ENCODE peak calls at places on chromosomes 7 and 10, in ten cellular contexts. One of them, this sample, is unnamed.

GRCh38 chr7:55657654-55658053 is 85.4 kb upstream of the VOPP1 start:
- DNase-seq in activated CD4-positive, alpha-beta memory T cell treated with anti-CD3 and anti-CD28 coated beads for 36 hours: no peak
- DNase-seq in EH: no peak
- DNase-seq in activated CD8-positive, alpha-beta memory T cell treated with anti-CD3 and anti-CD28 coated beads, Interleukin-2, amount 50 U/mL, for 4 hours: no peak
- DNase-seq in NCI-H1105: no peak
- DNase-seq in upper lobe of right lung: no peak
- DNase-seq in GM04503: no peak
- DNase-seq in posterior vena cava: no peak
- DNase-seq in iris pigment epithelial cell: no peak
- DNase-seq in germinal center: no peak
- DNase-seq in this sample: no peak

GRCh38 chr7:80843018-80843671 is 75.7 kb downstream of the SEMA3C start:
- DNase-seq in activated CD4-positive, alpha-beta memory T cell treated with anti-CD3 and anti-CD28 coated beads for 36 hours: no peak
- DNase-seq in EH: no peak
- DNase-seq in activated CD8-positive, alpha-beta memory T cell treated with anti-CD3 and anti-CD28 coated beads, Interleukin-2, amount 50 U/mL, for 4 hours: no peak
- DNase-seq in NCI-H1105: peak; percentile 75
- DNase-seq in upper lobe of right lung: no peak
- DNase-seq in GM04503: no peak
- DNase-seq in posterior vena cava: no peak
- DNase-seq in iris pigment epithelial cell: no peak
- DNase-seq in germinal center: no peak
- DNase-seq in this sample: no peak

GRCh38 chr10:14386202-14386593 is 55.5 kb upstream of the FRMD4A start:
- DNase-seq in activated CD4-positive, alpha-beta memory T cell treated with anti-CD3 and anti-CD28 coated beads for 36 hours: peak; percentile 73
- DNase-seq in EH: peak; percentile 97
- DNase-seq in activated CD8-positive, alpha-beta memory T cell treated with anti-CD3 and anti-CD28 coated beads, Interleukin-2, amount 50 U/mL, for 4 hours: no peak
- DNase-seq in NCI-H1105: no peak
- DNase-seq in upper lobe of right lung: no peak
- DNase-seq in GM04503: peak; percentile 92
- DNase-seq in posterior vena cava: no peak
- DNase-seq in iris pigment epithelial cell: peak; percentile 92
- DNase-seq in germinal center: no peak
- DNase-seq in this sample: peak; percentile 78

GRCh38 chr10:51960494-51960895 is 261.1 kb upstream of the CSTF2T start:
- DNase-seq in activated CD4-positive, alpha-beta memory T cell treated with anti-CD3 and anti-CD28 coated beads for 36 hours: no peak
- DNase-seq in EH: peak; percentile 61
- DNase-seq in activated CD8-positive, alpha-beta memory T cell treated with anti-CD3 and anti-CD28 coated beads, Interleukin-2, amount 50 U/mL, for 4 hours: no peak
- DNase-seq in NCI-H1105: no peak
- DNase-seq in upper lobe of right lung: no peak
- DNase-seq in GM04503: peak; percentile 52
- DNase-seq in posterior vena cava: no peak
- DNase-seq in iris pigment epithelial cell: peak; percentile 37
- DNase-seq in germinal center: peak; percentile 16
- DNase-seq in this sample: peak; percentile 56

GRCh38 chr7:77811895-77812685 is 13.5 kb downstream of the PHTF2 start:
- DNase-seq in activated CD4-positive, alpha-beta memory T cell treated with anti-CD3 and anti-CD28 coated beads for 36 hours: no peak
- DNase-seq in EH: peak; percentile 91
- DNase-seq in activated CD8-positive, alpha-beta memory T cell treated with anti-CD3 and anti-CD28 coated beads, Interleukin-2, amount 50 U/mL, for 4 hours: no peak
- DNase-seq in NCI-H1105: no peak
- DNase-seq in upper lobe of right lung: no peak
- DNase-seq in GM04503: peak; percentile 50
- DNase-seq in posterior vena cava: no peak
- DNase-seq in iris pigment epithelial cell: peak; percentile 83
- DNase-seq in germinal center: no peak
- DNase-seq in this sample: peak; percentile 88

GRCh38 chr7:129327076-129327475 is 102.2 kb downstream of the AHCYL2 start:
- DNase-seq in activated CD4-positive, alpha-beta memory T cell treated with anti-CD3 and anti-CD28 coated beads for 36 hours: no peak
- DNase-seq in EH: no peak
- DNase-seq in activated CD8-positive, alpha-beta memory T cell treated with anti-CD3 and anti-CD28 coated beads, Interleukin-2, amount 50 U/mL, for 4 hours: no peak
- DNase-seq in NCI-H1105: no peak
- DNase-seq in upper lobe of right lung: no peak
- DNase-seq in GM04503: no peak
- DNase-seq in posterior vena cava: no peak
- DNase-seq in iris pigment epithelial cell: no peak
- DNase-seq in germinal center: no peak
- DNase-seq in this sample: no peak

GRCh38 chr10:85061401-85061800 is 733.0 kb downstream of the CCSER2 start:
- DNase-seq in activated CD4-positive, alpha-beta memory T cell treated with anti-CD3 and anti-CD28 coated beads for 36 hours: no peak
- DNase-seq in EH: no peak
- DNase-seq in activated CD8-positive, alpha-beta memory T cell treated with anti-CD3 and anti-CD28 coated beads, Interleukin-2, amount 50 U/mL, for 4 hours: no peak
- DNase-seq in NCI-H1105: no peak
- DNase-seq in upper lobe of right lung: no peak
- DNase-seq in GM04503: no peak
- DNase-seq in posterior vena cava: no peak
- DNase-seq in iris pigment epithelial cell: no peak
- DNase-seq in germinal center: no peak
- DNase-seq in this sample: no peak

GRCh38 chr10:3265081-3265480 is 92.5 kb upstream of the PITRM1 start:
- DNase-seq in activated CD4-positive, alpha-beta memory T cell treated with anti-CD3 and anti-CD28 coated beads for 36 hours: no peak
- DNase-seq in EH: peak; percentile 46
- DNase-seq in activated CD8-positive, alpha-beta memory T cell treated with anti-CD3 and anti-CD28 coated beads, Interleukin-2, amount 50 U/mL, for 4 hours: no peak
- DNase-seq in NCI-H1105: no peak
- DNase-seq in upper lobe of right lung: no peak
- DNase-seq in GM04503: no peak
- DNase-seq in posterior vena cava: no peak
- DNase-seq in iris pigment epithelial cell: peak; percentile 21
- DNase-seq in germinal center: no peak
- DNase-seq in this sample: no peak

GRCh38 chr10:104109908-104110662 is 11.9 kb upstream of the SFR1 start:
- DNase-seq in activated CD4-positive, alpha-beta memory T cell treated with anti-CD3 and anti-CD28 coated beads for 36 hours: no peak
- DNase-seq in EH: peak; percentile 92
- DNase-seq in activated CD8-positive, alpha-beta memory T cell treated with anti-CD3 and anti-CD28 coated beads, Interleukin-2, amount 50 U/mL, for 4 hours: no peak
- DNase-seq in NCI-H1105: no peak
- DNase-seq in upper lobe of right lung: no peak
- DNase-seq in GM04503: peak; percentile 75
- DNase-seq in posterior vena cava: no peak
- DNase-seq in iris pigment epithelial cell: peak; percentile 89
- DNase-seq in germinal center: no peak
- DNase-seq in this sample: peak; percentile 94

GRCh38 chr7:77940647-77941046 is 142.1 kb downstream of the PHTF2 start:
- DNase-seq in activated CD4-positive, alpha-beta memory T cell treated with anti-CD3 and anti-CD28 coated beads for 36 hours: peak; percentile 18
- DNase-seq in EH: peak; percentile 52
- DNase-seq in activated CD8-positive, alpha-beta memory T cell treated with anti-CD3 and anti-CD28 coated beads, Interleukin-2, amount 50 U/mL, for 4 hours: no peak
- DNase-seq in NCI-H1105: no peak
- DNase-seq in upper lobe of right lung: no peak
- DNase-seq in GM04503: no peak
- DNase-seq in posterior vena cava: no peak
- DNase-seq in iris pigment epithelial cell: peak; percentile 47
- DNase-seq in germinal center: peak; percentile 23
- DNase-seq in this sample: peak; percentile 59

GRCh38 chr7:114279901-114280300 is 134.7 kb upstream of the FOXP2 start:
- DNase-seq in activated CD4-positive, alpha-beta memory T cell treated with anti-CD3 and anti-CD28 coated beads for 36 hours: no peak
- DNase-seq in EH: no peak
- DNase-seq in activated CD8-positive, alpha-beta memory T cell treated with anti-CD3 and anti-CD28 coated beads, Interleukin-2, amount 50 U/mL, for 4 hours: no peak
- DNase-seq in NCI-H1105: no peak
- DNase-seq in upper lobe of right lung: no peak
- DNase-seq in GM04503: no peak
- DNase-seq in posterior vena cava: no peak
- DNase-seq in iris pigment epithelial cell: no peak
- DNase-seq in germinal center: no peak
- DNase-seq in this sample: no peak

GRCh38 chr7:137402535-137403258 is 59.2 kb upstream of the PTN start:
- DNase-seq in activated CD4-positive, alpha-beta memory T cell treated with anti-CD3 and anti-CD28 coated beads for 36 hours: no peak
- DNase-seq in EH: no peak
- DNase-seq in activated CD8-positive, alpha-beta memory T cell treated with anti-CD3 and anti-CD28 coated beads, Interleukin-2, amount 50 U/mL, for 4 hours: no peak
- DNase-seq in NCI-H1105: no peak
- DNase-seq in upper lobe of right lung: no peak
- DNase-seq in GM04503: no peak
- DNase-seq in posterior vena cava: no peak
- DNase-seq in iris pigment epithelial cell: no peak
- DNase-seq in germinal center: no peak
- DNase-seq in this sample: no peak

GRCh38 chr10:124227306-124228016 is 134.1 kb upstream of the CHST15 start:
- DNase-seq in activated CD4-positive, alpha-beta memory T cell treated with anti-CD3 and anti-CD28 coated beads for 36 hours: no peak
- DNase-seq in EH: no peak
- DNase-seq in activated CD8-positive, alpha-beta memory T cell treated with anti-CD3 and anti-CD28 coated beads, Interleukin-2, amount 50 U/mL, for 4 hours: no peak
- DNase-seq in NCI-H1105: no peak
- DNase-seq in upper lobe of right lung: no peak
- DNase-seq in GM04503: no peak
- DNase-seq in posterior vena cava: no peak
- DNase-seq in iris pigment epithelial cell: no peak
- DNase-seq in germinal center: no peak
- DNase-seq in this sample: no peak

GRCh38 chr7:158559356-158559755 is 28.3 kb downstream of the PTPRN2 start:
- DNase-seq in activated CD4-positive, alpha-beta memory T cell treated with anti-CD3 and anti-CD28 coated beads for 36 hours: no peak
- DNase-seq in EH: no peak
- DNase-seq in activated CD8-positive, alpha-beta memory T cell treated with anti-CD3 and anti-CD28 coated beads, Interleukin-2, amount 50 U/mL, for 4 hours: no peak
- DNase-seq in NCI-H1105: no peak
- DNase-seq in upper lobe of right lung: no peak
- DNase-seq in GM04503: no peak
- DNase-seq in posterior vena cava: peak; percentile 38
- DNase-seq in iris pigment epithelial cell: no peak
- DNase-seq in germinal center: no peak
- DNase-seq in this sample: no peak

GRCh38 chr7:98202367-98203195 is 8.7 kb upstream of the BHLHA15 start:
- DNase-seq in activated CD4-positive, alpha-beta memory T cell treated with anti-CD3 and anti-CD28 coated beads for 36 hours: peak; percentile 84
- DNase-seq in EH: no peak
- DNase-seq in activated CD8-positive, alpha-beta memory T cell treated with anti-CD3 and anti-CD28 coated beads, Interleukin-2, amount 50 U/mL, for 4 hours: peak; percentile 70
- DNase-seq in NCI-H1105: no peak
- DNase-seq in upper lobe of right lung: peak; percentile 56
- DNase-seq in GM04503: no peak
- DNase-seq in posterior vena cava: no peak
- DNase-seq in iris pigment epithelial cell: no peak
- DNase-seq in germinal center: peak; percentile 81
- DNase-seq in this sample: no peak

GRCh38 chr7:20778063-20778721 is 8.5 kb downstream of the SP8 start:
- DNase-seq in activated CD4-positive, alpha-beta memory T cell treated with anti-CD3 and anti-CD28 coated beads for 36 hours: no peak
- DNase-seq in EH: no peak
- DNase-seq in activated CD8-positive, alpha-beta memory T cell treated with anti-CD3 and anti-CD28 coated beads, Interleukin-2, amount 50 U/mL, for 4 hours: no peak
- DNase-seq in NCI-H1105: peak; percentile 42
- DNase-seq in upper lobe of right lung: peak; percentile 74
- DNase-seq in GM04503: no peak
- DNase-seq in posterior vena cava: no peak
- DNase-seq in iris pigment epithelial cell: no peak
- DNase-seq in germinal center: peak; percentile 6
- DNase-seq in this sample: no peak

GRCh38 chr7:123797673-123798526 is 47.1 kb upstream of the HYAL4 start:
- DNase-seq in activated CD4-positive, alpha-beta memory T cell treated with anti-CD3 and anti-CD28 coated beads for 36 hours: no peak
- DNase-seq in EH: peak; percentile 51
- DNase-seq in activated CD8-positive, alpha-beta memory T cell treated with anti-CD3 and anti-CD28 coated beads, Interleukin-2, amount 50 U/mL, for 4 hours: no peak
- DNase-seq in NCI-H1105: peak; percentile 32
- DNase-seq in upper lobe of right lung: no peak
- DNase-seq in GM04503: peak; percentile 18
- DNase-seq in posterior vena cava: no peak
- DNase-seq in iris pigment epithelial cell: peak; percentile 95
- DNase-seq in germinal center: no peak
- DNase-seq in this sample: peak; percentile 82

GRCh38 chr10:105679781-105680180 is 1038.7 kb downstream of the SORCS3 start:
- DNase-seq in activated CD4-positive, alpha-beta memory T cell treated with anti-CD3 and anti-CD28 coated beads for 36 hours: no peak
- DNase-seq in EH: no peak
- DNase-seq in activated CD8-positive, alpha-beta memory T cell treated with anti-CD3 and anti-CD28 coated beads, Interleukin-2, amount 50 U/mL, for 4 hours: no peak
- DNase-seq in NCI-H1105: no peak
- DNase-seq in upper lobe of right lung: no peak
- DNase-seq in GM04503: no peak
- DNase-seq in posterior vena cava: no peak
- DNase-seq in iris pigment epithelial cell: no peak
- DNase-seq in germinal center: no peak
- DNase-seq in this sample: no peak

GRCh38 chr7:29442146-29442545 is 121.5 kb upstream of the PRR15 start:
- DNase-seq in activated CD4-positive, alpha-beta memory T cell treated with anti-CD3 and anti-CD28 coated beads for 36 hours: no peak
- DNase-seq in EH: peak; percentile 16
- DNase-seq in activated CD8-positive, alpha-beta memory T cell treated with anti-CD3 and anti-CD28 coated beads, Interleukin-2, amount 50 U/mL, for 4 hours: no peak
- DNase-seq in NCI-H1105: peak; percentile 75
- DNase-seq in upper lobe of right lung: no peak
- DNase-seq in GM04503: no peak
- DNase-seq in posterior vena cava: no peak
- DNase-seq in iris pigment epithelial cell: peak; percentile 77
- DNase-seq in germinal center: no peak
- DNase-seq in this sample: peak; percentile 10

GRCh38 chr7:112131016-112131415 is 75.2 kb downstream of the DOCK4 start:
- DNase-seq in activated CD4-positive, alpha-beta memory T cell treated with anti-CD3 and anti-CD28 coated beads for 36 hours: no peak
- DNase-seq in EH: no peak
- DNase-seq in activated CD8-positive, alpha-beta memory T cell treated with anti-CD3 and anti-CD28 coated beads, Interleukin-2, amount 50 U/mL, for 4 hours: no peak
- DNase-seq in NCI-H1105: no peak
- DNase-seq in upper lobe of right lung: no peak
- DNase-seq in GM04503: no peak
- DNase-seq in posterior vena cava: no peak
- DNase-seq in iris pigment epithelial cell: no peak
- DNase-seq in germinal center: no peak
- DNase-seq in this sample: no peak

GRCh38 chr7:27619492-27619891 is 43.2 kb downstream of the HIBADH start:
- DNase-seq in activated CD4-positive, alpha-beta memory T cell treated with anti-CD3 and anti-CD28 coated beads for 36 hours: no peak
- DNase-seq in EH: no peak
- DNase-seq in activated CD8-positive, alpha-beta memory T cell treated with anti-CD3 and anti-CD28 coated beads, Interleukin-2, amount 50 U/mL, for 4 hours: no peak
- DNase-seq in NCI-H1105: no peak
- DNase-seq in upper lobe of right lung: no peak
- DNase-seq in GM04503: no peak
- DNase-seq in posterior vena cava: no peak
- DNase-seq in iris pigment epithelial cell: no peak
- DNase-seq in germinal center: no peak
- DNase-seq in this sample: no peak

GRCh38 chr7:132095-132482 is 60.3 kb upstream of the FAM20C start:
- DNase-seq in activated CD4-positive, alpha-beta memory T cell treated with anti-CD3 and anti-CD28 coated beads for 36 hours: no peak
- DNase-seq in EH: no peak
- DNase-seq in activated CD8-positive, alpha-beta memory T cell treated with anti-CD3 and anti-CD28 coated beads, Interleukin-2, amount 50 U/mL, for 4 hours: no peak
- DNase-seq in NCI-H1105: no peak
- DNase-seq in upper lobe of right lung: peak; percentile 57
- DNase-seq in GM04503: no peak
- DNase-seq in posterior vena cava: no peak
- DNase-seq in iris pigment epithelial cell: no peak
- DNase-seq in germinal center: no peak
- DNase-seq in this sample: no peak

GRCh38 chr10:119755446-119755845 is 29.6 kb downstream of the INPP5F start:
- DNase-seq in activated CD4-positive, alpha-beta memory T cell treated with anti-CD3 and anti-CD28 coated beads for 36 hours: no peak
- DNase-seq in EH: peak; percentile 71
- DNase-seq in activated CD8-positive, alpha-beta memory T cell treated with anti-CD3 and anti-CD28 coated beads, Interleukin-2, amount 50 U/mL, for 4 hours: no peak
- DNase-seq in NCI-H1105: no peak
- DNase-seq in upper lobe of right lung: no peak
- DNase-seq in GM04503: no peak
- DNase-seq in posterior vena cava: no peak
- DNase-seq in iris pigment epithelial cell: peak; percentile 77
- DNase-seq in germinal center: no peak
- DNase-seq in this sample: no peak

GRCh38 chr10:97188234-97188847 is 2.6 kb upstream of the SLIT1 start:
- DNase-seq in activated CD4-positive, alpha-beta memory T cell treated with anti-CD3 and anti-CD28 coated beads for 36 hours: no peak
- DNase-seq in EH: no peak
- DNase-seq in activated CD8-positive, alpha-beta memory T cell treated with anti-CD3 and anti-CD28 coated beads, Interleukin-2, amount 50 U/mL, for 4 hours: no peak
- DNase-seq in NCI-H1105: peak; percentile 75
- DNase-seq in upper lobe of right lung: peak; percentile 46
- DNase-seq in GM04503: no peak
- DNase-seq in posterior vena cava: peak; percentile 40
- DNase-seq in iris pigment epithelial cell: no peak
- DNase-seq in germinal center: no peak
- DNase-seq in this sample: no peak

GRCh38 chr10:88652621-88653020 is 11.6 kb upstream of the LIPF start:
- DNase-seq in activated CD4-positive, alpha-beta memory T cell treated with anti-CD3 and anti-CD28 coated beads for 36 hours: no peak
- DNase-seq in EH: peak; percentile 77
- DNase-seq in activated CD8-positive, alpha-beta memory T cell treated with anti-CD3 and anti-CD28 coated beads, Interleukin-2, amount 50 U/mL, for 4 hours: no peak
- DNase-seq in NCI-H1105: no peak
- DNase-seq in upper lobe of right lung: no peak
- DNase-seq in GM04503: no peak
- DNase-seq in posterior vena cava: no peak
- DNase-seq in iris pigment epithelial cell: no peak
- DNase-seq in germinal center: no peak
- DNase-seq in this sample: peak; percentile 64

GRCh38 chr10:36677170-36677768 is 448.1 kb upstream of the ANKRD30A start:
- DNase-seq in activated CD4-positive, alpha-beta memory T cell treated with anti-CD3 and anti-CD28 coated beads for 36 hours: no peak
- DNase-seq in EH: peak; percentile 66
- DNase-seq in activated CD8-positive, alpha-beta memory T cell treated with anti-CD3 and anti-CD28 coated beads, Interleukin-2, amount 50 U/mL, for 4 hours: no peak
- DNase-seq in NCI-H1105: no peak
- DNase-seq in upper lobe of right lung: no peak
- DNase-seq in GM04503: peak; percentile 59
- DNase-seq in posterior vena cava: no peak
- DNase-seq in iris pigment epithelial cell: peak; percentile 80
- DNase-seq in germinal center: no peak
- DNase-seq in this sample: peak; percentile 44

GRCh38 chr7:36054642-36055041 is 98.4 kb upstream of the EEPD1 start:
- DNase-seq in activated CD4-positive, alpha-beta memory T cell treated with anti-CD3 and anti-CD28 coated beads for 36 hours: no peak
- DNase-seq in EH: no peak
- DNase-seq in activated CD8-positive, alpha-beta memory T cell treated with anti-CD3 and anti-CD28 coated beads, Interleukin-2, amount 50 U/mL, for 4 hours: no peak
- DNase-seq in NCI-H1105: no peak
- DNase-seq in upper lobe of right lung: no peak
- DNase-seq in GM04503: no peak
- DNase-seq in posterior vena cava: no peak
- DNase-seq in iris pigment epithelial cell: no peak
- DNase-seq in germinal center: no peak
- DNase-seq in this sample: no peak

GRCh38 chr7:7228967-7229366 is 46.6 kb downstream of the C1GALT1 start:
- DNase-seq in activated CD4-positive, alpha-beta memory T cell treated with anti-CD3 and anti-CD28 coated beads for 36 hours: no peak
- DNase-seq in EH: no peak
- DNase-seq in activated CD8-positive, alpha-beta memory T cell treated with anti-CD3 and anti-CD28 coated beads, Interleukin-2, amount 50 U/mL, for 4 hours: no peak
- DNase-seq in NCI-H1105: no peak
- DNase-seq in upper lobe of right lung: no peak
- DNase-seq in GM04503: no peak
- DNase-seq in posterior vena cava: no peak
- DNase-seq in iris pigment epithelial cell: no peak
- DNase-seq in germinal center: no peak
- DNase-seq in this sample: no peak

This sample was measured in HCEC 1CT.